ENCODE peak calls at places on chromosomes 1 and 21, in five cellular contexts. S is IMR-90, O is astrocyte, P is psoas muscle, N is GM20000. W is an unnamed sample.

GRCh38 chr21:39116761-39117425 is 66.4 kb downstream of the PSMG1 start:
- DNase-seq in N (no peak), S (no peak), O (no peak), P (no peak), W (no peak)

GRCh38 chr1:31013187-31013864 is 52.2 kb downstream of the PUM1 start:
- DNase-seq in O (no peak), N (peak), P (no peak), S (peak), W (no peak)

GRCh38 chr1:239428311-239428710 is 41.9 kb downstream of the CHRM3 start:
- DNase-seq in P (no peak), S (no peak), N (no peak), O (peak), W (no peak)

GRCh38 chr1:58442114-58442513 is 104.4 kb downstream of the OMA1 start:
- DNase-seq in O (peak), S (no peak), P (no peak), N (no peak), W (no peak)

GRCh38 chr21:45950740-45951515 is 30.6 kb upstream of the COL6A1 start:
- DNase-seq in P (peak), N (no peak), O (peak), S (peak), W (no peak)

GRCh38 chr1:205432116-205432515 is 10.3 kb upstream of the LEMD1 start:
- DNase-seq in N (no peak), O (no peak), P (no peak), S (no peak), W (no peak)

GRCh38 chr1:228884615-228885566 is 149.6 kb downstream of the RHOU start:
- DNase-seq in P (no peak), N (no peak), S (peak), O (peak), W (no peak)

GRCh38 chr21:42680429-42680828 is 27.0 kb downstream of the PDE9A start:
- DNase-seq in S (no peak), O (no peak), P (no peak), N (no peak), W (no peak)

GRCh38 chr21:43703068-43703880 is 15.7 kb upstream of the PDXK start:
- DNase-seq in P (peak), N (no peak), S (peak), O (peak), W (peak)

GRCh38 chr1:76048194-76048593 is 26.4 kb upstream of the ST6GALNAC3 start:
- DNase-seq in O (no peak), S (no peak), P (no peak), N (no peak), W (no peak)

GRCh38 chr1:48920741-48921330 is 144.1 kb upstream of the BEND5 start:
- DNase-seq in S (no peak), O (no peak), N (no peak), P (no peak), W (no peak)

GRCh38 chr1:115069626-115070308 is 19.5 kb downstream of the TSPAN2 start:
- DNase-seq in O (peak), N (no peak), S (peak), P (no peak), W (no peak)

GRCh38 chr1:66381626-66382275 is 152.2 kb upstream of the SGIP1 start:
- DNase-seq in P (no peak), S (no peak), O (no peak), N (no peak), W (no peak)

GRCh38 chr1:27542463-27543273 is 52.7 kb upstream of the WASF2 start:
- DNase-seq in O (peak), S (peak), P (peak), N (no peak), W (peak)

GRCh38 chr1:27522860-27523665 is 33.1 kb upstream of the WASF2 start:
- DNase-seq in O (no peak), S (no peak), P (peak), N (no peak), W (no peak)

GRCh38 chr1:92480813-92481597 is 5.7 kb downstream of the GFI1 start:
- DNase-seq in P (no peak), S (no peak), O (no peak), N (no peak), W (no peak)

GRCh38 chr1:51168946-51169345 is 66.9 kb downstream of the C1orf185 start:
- DNase-seq in S (no peak), N (no peak), O (no peak), P (no peak), W (no peak)

GRCh38 chr1:2311184-2312032 is 79.9 kb downstream of the MORN1 start:
- DNase-seq in S (peak), P (peak), O (peak), N (peak), W (peak)

GRCh38 chr1:189751311-189751710 is 726.4 kb downstream of the BRINP3 start:
- DNase-seq in N (no peak), S (peak), P (no peak), O (peak), W (no peak)

GRCh38 chr1:26744075-26744958 is 43.4 kb upstream of the PIGV start:
- DNase-seq in P (peak), S (peak), O (peak), N (peak), W (peak)

GRCh38 chr1:181124206-181124825 is 35.8 kb downstream of the IER5 start:
- DNase-seq in N (no peak), P (no peak), S (no peak), O (no peak), W (no peak)

GRCh38 chr1:2286923-2287322 is 58.8 kb downstream of the SKI start:
- DNase-seq in S (no peak), N (no peak), P (no peak), O (no peak), W (no peak)

GRCh38 chr1:240189386-240189989 is 97.8 kb downstream of the FMN2 start:
- DNase-seq in O (no peak), N (peak), P (no peak), S (peak), W (peak)

GRCh38 chr1:151995774-151996173 is 2.1 kb upstream of the S100A10 start:
- DNase-seq in O (no peak), N (no peak), S (peak), P (no peak), W (no peak)

GRCh38 chr1:159171688-159172501 is 480 bp downstream of the CADM3 start:
- DNase-seq in P (peak), N (no peak), O (no peak), S (no peak), W (no peak)

GRCh38 chr1:51325391-51325790 is 5.0 kb downstream of the TTC39A start:
- DNase-seq in O (no peak), S (no peak), P (no peak), N (no peak), W (no peak)

GRCh38 chr1:160904783-160905616 is 20.0 kb upstream of the ITLN1 start:
- DNase-seq in O (no peak), S (no peak), N (no peak), P (no peak), W (no peak)

GRCh38 chr1:91874167-91874566 is 11.8 kb downstream of the TGFBR3 start:
- DNase-seq in P (no peak), S (no peak), N (no peak), O (no peak), W (no peak)

GRCh38 chr1:236689713-236690569 is 3.6 kb downstream of the ACTN2 start:
- DNase-seq in S (no peak), N (no peak), P (peak), O (no peak), W (no peak)

GRCh38 chr1:21598904-21599303 is 70.3 kb downstream of the RAP1GAP start:
- DNase-seq in P (no peak), N (no peak), S (no peak), O (no peak), W (no peak)

DNA sequence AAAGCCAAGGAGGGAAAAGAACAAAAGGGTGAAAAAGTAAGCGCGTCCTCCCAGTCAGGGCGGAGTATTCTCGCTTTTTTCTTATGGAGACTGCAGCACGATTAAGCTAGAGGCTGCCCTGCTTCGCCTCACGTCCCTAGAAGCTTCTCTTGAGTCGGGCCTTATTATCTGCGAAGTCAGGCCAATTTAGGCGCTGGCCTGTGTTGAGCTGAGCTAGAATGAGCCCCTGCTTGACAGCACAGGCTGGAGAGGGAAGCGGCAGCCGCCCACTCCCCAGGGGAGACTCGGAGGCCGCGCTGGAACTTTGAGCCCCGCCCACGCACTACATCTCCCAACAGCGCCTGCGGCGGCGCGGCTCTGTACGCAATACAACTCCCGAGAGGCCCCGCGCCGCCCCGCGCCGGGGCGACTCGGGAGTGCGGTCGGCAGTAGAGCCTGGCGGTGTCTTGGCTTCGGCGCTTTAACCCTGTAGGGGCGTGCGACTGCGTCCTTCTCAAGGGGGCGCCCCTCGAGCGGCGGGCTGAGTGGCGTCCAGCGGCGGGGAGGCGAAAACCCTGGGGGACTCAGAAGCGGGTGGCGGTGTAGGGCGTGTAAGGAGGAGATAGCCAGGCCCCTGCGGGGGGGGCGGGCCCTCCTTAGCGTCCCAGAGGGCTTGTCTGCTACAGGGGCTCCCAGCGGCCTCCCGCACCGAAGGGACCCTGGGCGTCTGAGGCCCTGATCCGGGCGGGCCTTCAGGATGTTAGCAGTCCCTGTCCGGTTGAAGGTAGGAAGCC is 888 bp downstream of the ZNF436 start:
- DNase-seq in P (peak), N (peak), O (peak), S (peak), W (peak)
- TF ChIP-seq CTCF in P (no peak), N (no peak), O (no peak), S (peak), W (peak)

DNA sequence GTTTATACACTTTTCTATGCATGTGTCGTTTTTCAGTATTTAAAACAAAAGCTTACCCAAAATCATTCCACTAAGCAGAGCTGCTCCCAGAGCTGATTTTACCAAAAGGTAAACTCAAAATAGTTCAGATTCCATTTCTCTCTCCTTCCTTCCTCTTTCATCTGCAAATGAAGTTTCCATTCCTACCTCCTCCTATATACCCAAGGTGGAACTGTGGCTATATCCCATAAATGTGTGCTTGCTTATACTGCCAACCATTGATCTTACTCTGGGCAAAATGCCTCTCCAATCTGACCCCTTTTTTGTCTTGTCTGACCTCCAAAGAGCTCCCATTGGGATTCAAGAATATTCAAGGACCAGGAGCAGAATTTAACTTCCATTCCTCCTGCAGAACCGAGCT is 9.5 kb downstream of the OLFML2B start:
- DNase-seq in N (no peak), O (no peak), P (no peak), S (no peak), W (no peak)
- TF ChIP-seq CTCF in N (no peak), O (no peak), P (no peak), S (no peak), W (no peak)

GRCh38 chr21:24895885-24896734 is 711.2 kb downstream of the MRPL39 start:
- DNase-seq in O (peak), S (peak), P (no peak), N (no peak), W (peak)
- TF ChIP-seq CTCF in O (peak), S (peak), P (no peak), N (peak), W (peak)

DNA sequence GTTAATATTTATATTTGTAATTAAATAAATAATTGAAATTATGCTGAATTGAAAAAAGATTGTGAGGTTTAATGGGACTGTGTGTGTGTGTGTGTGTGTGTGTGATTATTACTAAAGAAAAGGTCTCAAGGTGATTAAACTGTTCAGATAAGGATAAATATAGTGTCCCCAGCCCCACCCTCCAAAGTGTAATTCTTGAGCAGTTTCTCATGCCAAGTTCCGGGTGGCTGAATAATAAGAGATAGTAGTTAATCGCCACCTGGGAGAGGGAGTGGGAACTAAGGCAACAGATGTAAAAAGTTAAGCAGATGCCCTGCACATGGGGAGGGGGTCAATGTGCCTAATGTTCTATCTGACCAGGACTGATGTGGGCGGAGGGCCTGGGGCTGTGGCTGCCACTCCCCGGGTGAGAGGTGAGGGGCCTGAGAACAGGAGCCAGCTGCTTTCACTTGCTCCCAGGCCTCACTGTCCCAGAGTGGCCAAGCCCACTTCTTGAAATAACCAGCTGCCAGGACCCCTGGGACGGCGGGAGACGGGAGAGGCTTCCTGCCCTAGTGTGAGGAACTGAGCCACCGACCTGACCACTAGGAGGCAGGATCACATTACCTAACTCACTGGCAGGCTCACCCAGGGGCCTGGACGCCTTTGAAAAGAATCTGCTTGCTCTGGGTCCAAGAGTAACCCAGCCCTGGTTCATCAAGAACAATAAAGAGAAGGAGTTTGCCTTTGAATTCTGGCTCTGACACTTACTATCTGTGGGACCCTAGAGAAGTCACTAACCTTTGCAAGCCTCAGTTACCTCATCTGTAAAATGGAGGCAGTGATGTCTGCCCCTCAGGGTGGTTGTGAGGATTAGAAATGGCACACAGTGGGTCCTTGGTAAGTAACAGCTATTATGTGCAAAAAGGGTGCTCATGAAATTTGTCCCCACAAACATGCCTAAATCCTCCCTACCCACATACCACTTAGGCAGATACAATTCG is 179.2 kb downstream of the ATG4C start:
- DNase-seq in N (peak), P (no peak), S (peak), O (peak), W (no peak)
- TF ChIP-seq CTCF in N (peak), P (peak), S (peak), O (peak), W (peak)

W was measured in HFFc6.